ENCODE peak calls at places on chromosomes 11 and 22, in five cellular contexts. One of them, this sample, is unnamed.
A peak's percentile ranks its signal among the peaks of the same experiment; 100 is the strongest.

GRCh38 chr11:71076525-71077304 is 175.7 kb downstream of the SHANK2 start:
- DNase-seq in coronary artery: no peak
- DNase-seq in activated T-cell treated with anti-CD3 and anti-CD28 coated beads for 24 hours: no peak
- DNase-seq in right cardiac atrium: peak; percentile 36
- DNase-seq in CD4-positive, alpha-beta T cell: no peak
- DNase-seq in this sample: no peak

GRCh38 chr22:47678667-47679287 is 916.3 kb downstream of the TBC1D22A start:
- DNase-seq in CD4-positive, alpha-beta T cell: no peak
- DNase-seq in right cardiac atrium: no peak
- DNase-seq in activated T-cell treated with anti-CD3 and anti-CD28 coated beads for 24 hours: no peak
- DNase-seq in coronary artery: no peak
- DNase-seq in this sample: no peak

GRCh38 chr11:128759597-128759996 is 65.7 kb downstream of the FLI1 start:
- DNase-seq in activated T-cell treated with anti-CD3 and anti-CD28 coated beads for 24 hours: no peak
- DNase-seq in coronary artery: no peak
- DNase-seq in CD4-positive, alpha-beta T cell: no peak
- DNase-seq in right cardiac atrium: no peak
- DNase-seq in this sample: no peak

GRCh38 chr11:104946907-104947306 is 21.5 kb downstream of the CASP4 start:
- DNase-seq in CD4-positive, alpha-beta T cell: no peak
- DNase-seq in activated T-cell treated with anti-CD3 and anti-CD28 coated beads for 24 hours: peak; percentile 28
- DNase-seq in coronary artery: no peak
- DNase-seq in right cardiac atrium: no peak
- DNase-seq in this sample: peak; percentile 41

GRCh38 chr11:35969089-35970046 is 25.5 kb downstream of the LDLRAD3 start:
- DNase-seq in coronary artery: no peak
- DNase-seq in activated T-cell treated with anti-CD3 and anti-CD28 coated beads for 24 hours: no peak
- DNase-seq in right cardiac atrium: no peak
- DNase-seq in CD4-positive, alpha-beta T cell: no peak
- DNase-seq in this sample: no peak

GRCh38 chr11:117921893-117922292 is 7.3 kb downstream of the TMPRSS13 start:
- DNase-seq in CD4-positive, alpha-beta T cell: no peak
- DNase-seq in activated T-cell treated with anti-CD3 and anti-CD28 coated beads for 24 hours: no peak
- DNase-seq in coronary artery: no peak
- DNase-seq in right cardiac atrium: no peak
- DNase-seq in this sample: no peak

GRCh38 chr11:18650859-18651557 is 16.9 kb upstream of the SPTY2D1 start:
- DNase-seq in activated T-cell treated with anti-CD3 and anti-CD28 coated beads for 24 hours: no peak
- DNase-seq in coronary artery: no peak
- DNase-seq in CD4-positive, alpha-beta T cell: peak; percentile 20
- DNase-seq in right cardiac atrium: peak; percentile 59
- DNase-seq in this sample: peak; percentile 25

GRCh38 chr11:106961048-106961447 is 57.2 kb downstream of the GUCY1A2 start:
- DNase-seq in CD4-positive, alpha-beta T cell: no peak
- DNase-seq in right cardiac atrium: no peak
- DNase-seq in coronary artery: no peak
- DNase-seq in activated T-cell treated with anti-CD3 and anti-CD28 coated beads for 24 hours: no peak
- DNase-seq in this sample: no peak

GRCh38 chr22:45884201-45885067 is 92.5 kb downstream of the WNT7B start:
- DNase-seq in coronary artery: no peak
- DNase-seq in right cardiac atrium: peak; percentile 79
- DNase-seq in CD4-positive, alpha-beta T cell: no peak
- DNase-seq in activated T-cell treated with anti-CD3 and anti-CD28 coated beads for 24 hours: no peak
- DNase-seq in this sample: no peak

GRCh38 chr11:44940835-44941234 is 9.8 kb downstream of the TP53I11 start:
- DNase-seq in activated T-cell treated with anti-CD3 and anti-CD28 coated beads for 24 hours: no peak
- DNase-seq in right cardiac atrium: peak; percentile 46
- DNase-seq in CD4-positive, alpha-beta T cell: no peak
- DNase-seq in coronary artery: no peak
- DNase-seq in this sample: no peak

GRCh38 chr22:46076651-46077339 is 73.5 kb upstream of the PPARA start:
- DNase-seq in right cardiac atrium: peak; percentile 78
- DNase-seq in CD4-positive, alpha-beta T cell: no peak
- DNase-seq in coronary artery: peak; percentile 82
- DNase-seq in activated T-cell treated with anti-CD3 and anti-CD28 coated beads for 24 hours: no peak
- DNase-seq in this sample: no peak

GRCh38 chr22:39510529-39511149 is 8.5 kb downstream of the MIEF1 start:
- DNase-seq in activated T-cell treated with anti-CD3 and anti-CD28 coated beads for 24 hours: no peak
- DNase-seq in CD4-positive, alpha-beta T cell: no peak
- DNase-seq in coronary artery: no peak
- DNase-seq in right cardiac atrium: no peak
- DNase-seq in this sample: no peak

GRCh38 chr22:46681010-46681409 is 57.0 kb downstream of the CERK start:
- DNase-seq in coronary artery: no peak
- DNase-seq in right cardiac atrium: no peak
- DNase-seq in activated T-cell treated with anti-CD3 and anti-CD28 coated beads for 24 hours: no peak
- DNase-seq in CD4-positive, alpha-beta T cell: no peak
- DNase-seq in this sample: peak; percentile 18

This sample was measured in COLO829.